ENCODE peak calls at places on chromosome X, in five cellular contexts. S is NCI-H2081 treated with DMSO at 0.1 percent for 48 hours; N is effector memory CD4-positive, alpha-beta T cell; I is T-helper 2 cell; V is dorsolateral prefrontal cortex. A is an unnamed sample.

GRCh38 chrX:40176256-40176978 is 78.7 kb upstream of the BCOR start:
- DNase-seq in N (peak; percentile 66), S (no peak), I (peak; percentile 77), V (no peak), A (no peak)

GRCh38 chrX:64977830-64978229 is 1.6 kb upstream of the ZC4H2 start:
- DNase-seq in N (no peak), V (no peak), S (no peak), I (no peak), A (no peak)

GRCh38 chrX:51608071-51608470 is 10.6 kb downstream of the CENPVL3 start:
- DNase-seq in S (no peak), I (no peak), N (no peak), V (no peak), A (no peak)

GRCh38 chrX:46461653-46462191 is 83.5 kb downstream of the ZNF674 start:
- DNase-seq in N (no peak), I (no peak), V (no peak), S (no peak), A (no peak)

GRCh38 chrX:153460826-153461225 is 9.6 kb downstream of the HAUS7 start:
- DNase-seq in N (no peak), S (no peak), V (no peak), I (peak; percentile 10), A (no peak)

GRCh38 chrX:65637335-65637734 is 30.1 kb upstream of the MSN start:
- DNase-seq in V (no peak), N (no peak), I (no peak), S (no peak), A (no peak)

GRCh38 chrX:107736781-107737531 is 38.6 kb downstream of the TSC22D3 start:
- DNase-seq in V (no peak), N (no peak), I (no peak), S (peak; percentile 20), A (peak; percentile 32)

GRCh38 chrX:29560065-29560464 is 655.3 kb upstream of the MAGEB2 start:
- DNase-seq in S (no peak), I (no peak), V (no peak), N (no peak), A (no peak)

GRCh38 chrX:627510-627964 is 3.1 kb upstream of the SHOX start:
- DNase-seq in S (no peak), I (no peak), V (no peak), N (no peak), A (no peak)

GRCh38 chrX:100072286-100072685 is 337.8 kb downstream of the PCDH19 start:
- DNase-seq in S (no peak), I (no peak), V (no peak), N (no peak), A (no peak)

GRCh38 chrX:115650916-115651315 is 89.9 kb downstream of the PLS3 start:
- DNase-seq in S (peak; percentile 45), I (no peak), N (no peak), V (no peak), A (peak; percentile 17)

A was measured in NCI-H748 treated with DMSO at 0.1 percent for 48 hours.